ENCODE peak calls at places on chromosomes 16 and 17, in four cellular contexts. M, Z, I and U are unnamed samples.

GRCh38 chr17:17840751-17841591 is 4.2 kb upstream of the SREBF1 start:
- DNase-seq in M (no peak), Z (no peak), I (no peak), U (no peak)

GRCh38 chr16:27220120-27220519 is 16.8 kb downstream of the KDM8 start:
- DNase-seq in M (no peak), Z (no peak), I (no peak), U (no peak)

GRCh38 chr17:65362826-65363225 is 198.6 kb downstream of the AXIN2 start:
- DNase-seq in M (no peak), Z (no peak), I (no peak), U (no peak)

GRCh38 chr16:54812229-54812628 is 118.4 kb upstream of the IRX5 start:
- DNase-seq in M (no peak), Z (no peak), I (no peak), U (no peak)

GRCh38 chr16:64094170-64094960 is 1027.5 kb downstream of the CDH11 start:
- DNase-seq in M (no peak), Z (no peak), I (no peak), U (no peak)

GRCh38 chr17:35977509-35977908 is 3.8 kb downstream of the CCL16 start:
- DNase-seq in M (no peak), Z (no peak), I (no peak), U (no peak)

GRCh38 chr17:47204722-47205418 is 4.3 kb upstream of the MYL4 start:
- DNase-seq in M (no peak), Z (no peak), I (no peak), U (no peak)

GRCh38 chr17:54807331-54807730 is 93.3 kb upstream of the TOM1L1 start:
- DNase-seq in M (no peak), Z (no peak), I (no peak), U (no peak)

GRCh38 chr17:35808240-35808961 is 883 bp upstream of the TAF15 start:
- DNase-seq in M (no peak), Z (no peak), I (no peak), U (no peak)

GRCh38 chr16:81515281-81515680 is 70.7 kb downstream of the CMIP start:
- DNase-seq in M (no peak), Z (no peak), I (no peak), U (no peak)

GRCh38 chr17:71302721-71303549 is 817.9 kb upstream of the SOX9 start:
- DNase-seq in M (no peak), Z (no peak), I (no peak), U (no peak)

GRCh38 chr17:4920351-4921048 is 11.6 kb upstream of the GP1BA start:
- DNase-seq in M (no peak), Z (no peak), I (no peak), U (no peak)

GRCh38 chr16:14037960-14038359 is 33.2 kb upstream of the MRTFB start:
- DNase-seq in M (no peak), Z (no peak), I (no peak), U (no peak)

GRCh38 chr17:14203392-14203791 is 33.3 kb downstream of the CDRT15 start:
- DNase-seq in M (no peak), Z (no peak), I (no peak), U (no peak)

GRCh38 chr17:11238710-11239109 is 2.3 kb upstream of the SHISA6 start:
- DNase-seq in M (no peak), Z (peak), I (no peak), U (no peak)

GRCh38 chr17:39753514-39754160 is 15.9 kb downstream of the GRB7 start:
- DNase-seq in M (peak), Z (peak), I (no peak), U (peak)

GRCh38 chr17:39701012-39701783 is 1.3 kb downstream of the ERBB2 start:
- DNase-seq in M (peak), Z (no peak), I (no peak), U (no peak)

GRCh38 chr16:2584742-2585650 is 47.2 kb downstream of the PDPK1 start:
- DNase-seq in M (no peak), Z (no peak), I (no peak), U (no peak)

GRCh38 chr17:66304304-66305174 is 2.1 kb downstream of the PRKCA start:
- DNase-seq in M (peak), Z (no peak), I (no peak), U (no peak)

GRCh38 chr16:7185179-7185578 is 147.5 kb upstream of the RBFOX1 start:
- DNase-seq in M (no peak), Z (no peak), I (no peak), U (no peak)
- TF ChIP-seq POLR2A in M (no peak), Z (no peak), I (no peak), U (no peak)

GRCh38 chr16:71723537-71724319 is 773 bp downstream of the PHLPP2 start:
- DNase-seq in M (peak), Z (peak), I (no peak), U (peak)
- TF ChIP-seq POLR2A in M (peak), Z (no peak), I (peak), U (peak)

DNA sequence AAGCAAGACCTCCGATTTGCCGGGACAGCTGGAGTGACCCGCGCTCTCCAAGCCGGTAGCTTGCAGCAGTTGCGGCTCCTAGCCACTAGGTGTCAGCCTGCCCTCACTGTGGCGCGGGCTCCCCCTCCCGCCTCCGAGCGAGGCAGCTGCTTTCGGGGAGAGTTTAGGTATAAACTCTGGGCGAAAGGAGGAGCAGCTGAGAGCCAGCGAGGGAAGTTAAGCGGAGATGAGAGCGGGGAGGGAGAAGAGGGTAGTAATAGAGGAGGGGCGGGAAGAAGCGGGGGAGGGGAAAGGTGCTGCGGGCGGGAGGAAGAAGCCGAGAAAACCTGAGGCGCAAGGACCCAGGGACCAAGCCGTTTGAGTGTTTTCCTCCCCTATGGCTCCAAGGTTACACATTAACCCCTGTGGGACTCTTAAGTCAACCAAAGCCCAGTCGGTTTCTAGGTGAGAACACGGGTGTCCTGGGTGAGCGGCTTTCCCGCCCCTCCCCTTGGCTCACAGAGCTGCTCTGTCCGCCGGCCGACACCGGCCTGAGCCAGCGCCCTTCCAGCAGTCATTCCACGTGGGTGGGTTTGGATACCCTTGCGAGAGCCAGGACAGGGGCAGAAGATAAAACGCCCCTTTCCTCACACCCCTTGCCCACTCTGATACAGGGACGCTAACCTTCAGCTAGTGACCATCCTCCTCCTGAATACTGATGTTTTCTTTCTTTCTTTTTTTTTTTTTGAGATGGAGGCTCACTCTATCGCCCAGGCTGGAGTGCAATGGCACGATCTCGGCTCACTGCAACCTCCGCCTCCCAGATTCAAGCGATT is 1.1 kb upstream of the TLCD1 start:
- DNase-seq in M (peak), Z (peak), I (no peak), U (peak)
- TF ChIP-seq POLR2A in M (peak), Z (no peak), I (no peak), U (no peak)

GRCh38 chr17:38674749-38675615 is at the start of gene EPOP:
- DNase-seq in M (peak), Z (peak), I (peak), U (peak)
- TF ChIP-seq POLR2A in M (no peak), Z (peak), I (peak), U (peak)

DNA sequence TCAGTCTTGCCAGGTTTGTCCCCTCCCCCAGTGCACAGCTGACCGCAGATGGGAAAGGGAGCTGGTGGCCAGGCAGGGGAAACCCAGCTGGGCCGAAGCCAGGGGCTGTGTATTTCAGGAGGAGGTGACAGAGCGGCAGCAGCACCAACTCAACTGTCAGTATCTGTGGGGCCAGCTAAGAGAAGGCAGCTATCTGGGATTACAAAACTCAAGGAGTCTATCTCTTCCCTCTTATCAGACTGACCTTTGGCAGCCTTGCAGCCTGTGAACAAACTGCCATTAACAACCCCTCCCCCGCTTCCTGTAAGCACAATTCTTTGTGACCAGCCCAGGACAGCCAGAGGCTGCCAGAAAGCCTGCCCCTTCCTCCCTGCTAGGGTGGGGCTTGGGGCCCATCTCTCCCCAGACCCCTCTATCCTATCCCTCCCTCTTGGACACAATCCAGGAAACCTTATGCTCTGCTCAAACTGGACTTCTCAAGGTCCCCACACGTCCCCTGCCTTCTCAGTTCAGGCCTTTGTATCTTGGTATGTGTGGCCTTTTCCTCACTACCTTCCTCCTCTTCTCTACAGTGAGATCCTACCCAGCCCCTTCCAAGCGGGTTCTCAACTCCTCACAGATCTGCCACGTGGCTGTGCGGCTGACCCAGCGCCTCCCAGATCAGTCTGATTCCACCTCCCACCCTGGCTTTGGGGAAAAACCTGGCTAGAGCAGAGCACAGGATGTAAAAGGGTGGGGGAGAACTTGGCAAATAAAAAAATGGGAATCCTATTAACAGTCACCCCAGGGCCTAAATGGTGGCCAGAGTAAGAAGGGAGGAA is 10.5 kb downstream of the ST3GAL2 start:
- DNase-seq in M (peak), Z (peak), I (peak), U (no peak)
- TF ChIP-seq POLR2A in M (peak), Z (no peak), I (no peak), U (peak)